ENCODE peak calls at places on chromosomes 6 and 20, in ten cellular contexts. H is HFFc6, G is NCI-H774, O is fibroblast of mammary gland, I is tibial nerve, F is cardiac muscle cell, X is amygdala, N is activated T-cell treated with anti-CD3 and anti-CD28 coated beads for 1 hour, A is HFF-Myc, P is cerebellar cortex. D is an unnamed sample.

GRCh38 chr6:40387871-40388264 is 199.3 kb downstream of the LRFN2 start:
- DNase-seq in H (no peak), G (no peak), O (no peak), I (peak; percentile 1), F (no peak), X (no peak), N (no peak), A (no peak), P (no peak), D (no peak)

GRCh38 chr20:17560344-17561074 is 9.4 kb upstream of the DSTN start:
- DNase-seq in H (no peak), G (no peak), O (no peak), I (no peak), F (no peak), X (no peak), N (no peak), A (no peak), P (no peak), D (no peak)

GRCh38 chr6:83962592-83962991 is 71.0 kb upstream of the MRAP2 start:
- DNase-seq in H (no peak), G (no peak), O (no peak), I (no peak), F (no peak), X (no peak), N (no peak), A (no peak), P (no peak), D (no peak)

GRCh38 chr6:21102201-21102600 is 491.4 kb upstream of the SOX4 start:
- DNase-seq in H (no peak), G (no peak), O (no peak), I (no peak), F (no peak), X (no peak), N (no peak), A (no peak), P (no peak), D (no peak)

GRCh38 chr6:149963462-149964242 is at the start of gene ULBP1:
- DNase-seq in H (peak; percentile 94), G (peak; percentile 74), O (peak; percentile 86), I (peak; percentile 78), F (peak; percentile 51), X (no peak), N (peak; percentile 55), A (peak; percentile 69), P (peak; percentile 78), D (no peak)

GRCh38 chr6:52241819-52242218 is 2.5 kb downstream of the IL17F start:
- DNase-seq in H (no peak), G (no peak), O (no peak), I (no peak), F (no peak), X (no peak), N (no peak), A (no peak), P (no peak), D (no peak)

GRCh38 chr6:139713911-139714527 is 339.6 kb upstream of the CITED2 start:
- DNase-seq in H (no peak), G (no peak), O (no peak), I (no peak), F (no peak), X (no peak), N (no peak), A (no peak), P (no peak), D (no peak)

GRCh38 chr20:36175016-36175415 is 20.5 kb downstream of the EPB41L1 start:
- DNase-seq in H (peak; percentile 41), G (no peak), O (peak; percentile 47), I (no peak), F (no peak), X (no peak), N (no peak), A (no peak), P (peak; percentile 52), D (no peak)

GRCh38 chr6:28543671-28544131 is 18.0 kb downstream of the GPX5 start:
- DNase-seq in H (no peak), G (no peak), O (peak; percentile 34), I (no peak), F (peak; percentile 55), X (no peak), N (peak; percentile 30), A (no peak), P (peak; percentile 14), D (no peak)

GRCh38 chr6:89347825-89348224 is 4.7 kb downstream of the UBE2J1 start:
- DNase-seq in H (peak; percentile 7), G (no peak), O (no peak), I (no peak), F (peak; percentile 53), X (no peak), N (no peak), A (no peak), P (no peak), D (no peak)

GRCh38 chr6:107124934-107125348 is 9.6 kb upstream of the BEND3 start:
- DNase-seq in H (no peak), G (peak; percentile 47), O (no peak), I (no peak), F (no peak), X (no peak), N (no peak), A (no peak), P (no peak), D (no peak)

GRCh38 chr6:78599526-78599925 is 267.8 kb upstream of the IRAK1BP1 start:
- DNase-seq in H (peak; percentile 3), G (no peak), O (peak; percentile 27), I (no peak), F (no peak), X (no peak), N (no peak), A (no peak), P (no peak), D (no peak)

GRCh38 chr20:11890331-11891080 is 27.2 kb upstream of the BTBD3 start:
- DNase-seq in H (peak; percentile 79), G (peak; percentile 95), O (peak; percentile 82), I (peak; percentile 56), F (peak; percentile 94), X (peak; percentile 94), N (peak; percentile 12), A (peak; percentile 57), P (peak; percentile 95), D (peak; percentile 76)

GRCh38 chr6:111269401-111269970 is 182.2 kb downstream of the SLC16A10 start:
- DNase-seq in H (no peak), G (no peak), O (peak; percentile 38), I (no peak), F (no peak), X (no peak), N (no peak), A (no peak), P (no peak), D (no peak)

GRCh38 chr6:157563611-157564284 is 182.8 kb downstream of the ZDHHC14 start:
- DNase-seq in H (no peak), G (no peak), O (no peak), I (no peak), F (no peak), X (no peak), N (no peak), A (no peak), P (no peak), D (no peak)

GRCh38 chr6:155939253-155939652 is 483.6 kb upstream of the NOX3 start:
- DNase-seq in H (no peak), G (peak; percentile 31), O (no peak), I (no peak), F (no peak), X (no peak), N (no peak), A (no peak), P (no peak), D (no peak)

GRCh38 chr6:109687271-109687721 is 3.7 kb downstream of the AK9 start:
- DNase-seq in H (peak; percentile 84), G (no peak), O (peak; percentile 99), I (no peak), F (no peak), X (no peak), N (no peak), A (peak; percentile 88), P (no peak), D (peak; percentile 3)

GRCh38 chr6:144681334-144681733 is 396.2 kb downstream of the UTRN start:
- DNase-seq in H (no peak), G (no peak), O (no peak), I (no peak), F (no peak), X (no peak), N (no peak), A (no peak), P (no peak), D (no peak)

GRCh38 chr6:158255280-158255973 is 56.8 kb upstream of the TULP4 start:
- DNase-seq in H (no peak), G (no peak), O (no peak), I (no peak), F (no peak), X (no peak), N (no peak), A (no peak), P (no peak), D (no peak)

GRCh38 chr20:48921883-48922867 is 664 bp downstream of the ARFGEF2 start:
- DNase-seq in H (peak; percentile 22), G (no peak), O (peak; percentile 37), I (peak; percentile 20), F (peak; percentile 75), X (peak; percentile 32), N (no peak), A (no peak), P (no peak), D (no peak)

GRCh38 chr20:47315339-47315662 is 41.2 kb downstream of the ZMYND8 start:
- DNase-seq in H (no peak), G (no peak), O (peak; percentile 87), I (no peak), F (no peak), X (no peak), N (no peak), A (no peak), P (no peak), D (no peak)

GRCh38 chr20:38073307-38074010 is 39.9 kb downstream of the RPRD1B start:
- DNase-seq in H (peak; percentile 84), G (no peak), O (peak; percentile 98), I (peak; percentile 88), F (peak; percentile 69), X (no peak), N (no peak), A (peak; percentile 66), P (peak; percentile 73), D (peak; percentile 36)

GRCh38 chr20:1945134-1945618 is 48.7 kb downstream of the PDYN start:
- DNase-seq in H (no peak), G (no peak), O (peak; percentile 84), I (peak; percentile 80), F (no peak), X (peak; percentile 59), N (no peak), A (no peak), P (peak; percentile 92), D (peak; percentile 22)

D was measured in GOT3.